ENCODE peak calls at places on chromosomes 1 and 21, in six cellular contexts. One of them, this sample, is unnamed.

GRCh38 chr21:14361958-14362357 is 21.0 kb downstream of the HSPA13 start:
- DNase-seq in colonic mucosa: no peak
- DNase-seq in IMR-90: no peak
- DNase-seq in heart right ventricle: no peak
- DNase-seq in HepG2: no peak
- DNase-seq in psoas muscle: no peak
- DNase-seq in this sample: no peak

GRCh38 chr1:207798847-207799246 is 47.0 kb downstream of the CD46 start:
- DNase-seq in colonic mucosa: no peak
- DNase-seq in IMR-90: peak
- DNase-seq in heart right ventricle: no peak
- DNase-seq in HepG2: no peak
- DNase-seq in psoas muscle: no peak
- DNase-seq in this sample: no peak

GRCh38 chr1:3170566-3171453 is 101.8 kb downstream of the PRDM16 start:
- DNase-seq in colonic mucosa: peak
- DNase-seq in IMR-90: no peak
- DNase-seq in heart right ventricle: peak
- DNase-seq in HepG2: peak
- DNase-seq in psoas muscle: peak
- DNase-seq in this sample: peak

GRCh38 chr1:53325326-53326087 is 2.4 kb downstream of the LRP8 start:
- DNase-seq in colonic mucosa: no peak
- DNase-seq in IMR-90: no peak
- DNase-seq in heart right ventricle: no peak
- DNase-seq in HepG2: no peak
- DNase-seq in psoas muscle: no peak
- DNase-seq in this sample: no peak

GRCh38 chr1:65423884-65424655 is 3.6 kb downstream of the LEPR start:
- DNase-seq in colonic mucosa: no peak
- DNase-seq in IMR-90: peak
- DNase-seq in heart right ventricle: no peak
- DNase-seq in HepG2: no peak
- DNase-seq in psoas muscle: no peak
- DNase-seq in this sample: no peak

GRCh38 chr1:45535988-45536766 is 14.4 kb upstream of the AKR1A1 start:
- DNase-seq in colonic mucosa: no peak
- DNase-seq in IMR-90: no peak
- DNase-seq in heart right ventricle: no peak
- DNase-seq in HepG2: no peak
- DNase-seq in psoas muscle: no peak
- DNase-seq in this sample: no peak

GRCh38 chr21:45769896-45770295 is 126.4 kb downstream of the PCBP3 start:
- DNase-seq in colonic mucosa: no peak
- DNase-seq in IMR-90: no peak
- DNase-seq in heart right ventricle: no peak
- DNase-seq in HepG2: no peak
- DNase-seq in psoas muscle: no peak
- DNase-seq in this sample: no peak

GRCh38 chr1:225482489-225482950 is 54.7 kb upstream of the LBR start:
- DNase-seq in colonic mucosa: no peak
- DNase-seq in IMR-90: peak
- DNase-seq in heart right ventricle: no peak
- DNase-seq in HepG2: no peak
- DNase-seq in psoas muscle: no peak
- DNase-seq in this sample: no peak

GRCh38 chr1:50426108-50426700 is 3.0 kb upstream of the DMRTA2 start:
- DNase-seq in colonic mucosa: no peak
- DNase-seq in IMR-90: no peak
- DNase-seq in heart right ventricle: no peak
- DNase-seq in HepG2: no peak
- DNase-seq in psoas muscle: no peak
- DNase-seq in this sample: no peak

GRCh38 chr1:214707306-214708087 is 104.5 kb downstream of the CENPF start:
- DNase-seq in colonic mucosa: no peak
- DNase-seq in IMR-90: peak
- DNase-seq in heart right ventricle: no peak
- DNase-seq in HepG2: no peak
- DNase-seq in psoas muscle: no peak
- DNase-seq in this sample: no peak

GRCh38 chr1:218413179-218413578 is 68.0 kb downstream of the TGFB2 start:
- DNase-seq in colonic mucosa: no peak
- DNase-seq in IMR-90: no peak
- DNase-seq in heart right ventricle: no peak
- DNase-seq in HepG2: no peak
- DNase-seq in psoas muscle: no peak
- DNase-seq in this sample: no peak

GRCh38 chr1:62040450-62040849 is 154.2 kb upstream of the L1TD1 start:
- DNase-seq in colonic mucosa: no peak
- DNase-seq in IMR-90: no peak
- DNase-seq in heart right ventricle: no peak
- DNase-seq in HepG2: no peak
- DNase-seq in psoas muscle: no peak
- DNase-seq in this sample: no peak

GRCh38 chr1:37478451-37478871 is 4.1 kb downstream of the ZC3H12A start:
- DNase-seq in colonic mucosa: no peak
- DNase-seq in IMR-90: peak
- DNase-seq in heart right ventricle: no peak
- DNase-seq in HepG2: no peak
- DNase-seq in psoas muscle: peak
- DNase-seq in this sample: no peak

GRCh38 chr1:173438655-173439054 is 38.5 kb upstream of the PRDX6 start:
- DNase-seq in colonic mucosa: no peak
- DNase-seq in IMR-90: no peak
- DNase-seq in heart right ventricle: no peak
- DNase-seq in HepG2: peak
- DNase-seq in psoas muscle: no peak
- DNase-seq in this sample: no peak

GRCh38 chr1:23555949-23556640 is 3.2 kb downstream of the ID3 start:
- DNase-seq in colonic mucosa: peak
- DNase-seq in IMR-90: peak
- DNase-seq in heart right ventricle: no peak
- DNase-seq in HepG2: peak
- DNase-seq in psoas muscle: peak
- DNase-seq in this sample: no peak

GRCh38 chr1:200429221-200429751 is 19.4 kb upstream of the ZNF281 start:
- DNase-seq in colonic mucosa: no peak
- DNase-seq in IMR-90: peak
- DNase-seq in heart right ventricle: no peak
- DNase-seq in HepG2: peak
- DNase-seq in psoas muscle: no peak
- DNase-seq in this sample: no peak

GRCh38 chr1:166174108-166174507 is 7.3 kb upstream of the FAM78B start:
- DNase-seq in colonic mucosa: no peak
- DNase-seq in IMR-90: no peak
- DNase-seq in heart right ventricle: peak
- DNase-seq in HepG2: no peak
- DNase-seq in psoas muscle: no peak
- DNase-seq in this sample: no peak

GRCh38 chr1:107535091-107535490 is 394.3 kb downstream of the NTNG1 start:
- DNase-seq in colonic mucosa: peak
- DNase-seq in IMR-90: no peak
- DNase-seq in heart right ventricle: no peak
- DNase-seq in HepG2: no peak
- DNase-seq in psoas muscle: no peak
- DNase-seq in this sample: no peak

GRCh38 chr1:231899046-231899445 is 272.5 kb downstream of the DISC1 start:
- DNase-seq in colonic mucosa: no peak
- DNase-seq in IMR-90: no peak
- DNase-seq in heart right ventricle: no peak
- DNase-seq in HepG2: no peak
- DNase-seq in psoas muscle: no peak
- DNase-seq in this sample: no peak

GRCh38 chr1:246110343-246111219 is 396.5 kb downstream of the SMYD3 start:
- DNase-seq in colonic mucosa: no peak
- DNase-seq in IMR-90: peak
- DNase-seq in heart right ventricle: no peak
- DNase-seq in HepG2: no peak
- DNase-seq in psoas muscle: no peak
- DNase-seq in this sample: no peak

GRCh38 chr1:14522331-14523241 is 75.9 kb upstream of the KAZN start:
- DNase-seq in colonic mucosa: no peak
- DNase-seq in IMR-90: peak
- DNase-seq in heart right ventricle: peak
- DNase-seq in HepG2: no peak
- DNase-seq in psoas muscle: peak
- DNase-seq in this sample: no peak

GRCh38 chr21:15063821-15064575 is 802 bp downstream of the NRIP1 start:
- DNase-seq in colonic mucosa: peak
- DNase-seq in IMR-90: no peak
- DNase-seq in heart right ventricle: peak
- DNase-seq in HepG2: no peak
- DNase-seq in psoas muscle: peak
- DNase-seq in this sample: peak

DNA sequence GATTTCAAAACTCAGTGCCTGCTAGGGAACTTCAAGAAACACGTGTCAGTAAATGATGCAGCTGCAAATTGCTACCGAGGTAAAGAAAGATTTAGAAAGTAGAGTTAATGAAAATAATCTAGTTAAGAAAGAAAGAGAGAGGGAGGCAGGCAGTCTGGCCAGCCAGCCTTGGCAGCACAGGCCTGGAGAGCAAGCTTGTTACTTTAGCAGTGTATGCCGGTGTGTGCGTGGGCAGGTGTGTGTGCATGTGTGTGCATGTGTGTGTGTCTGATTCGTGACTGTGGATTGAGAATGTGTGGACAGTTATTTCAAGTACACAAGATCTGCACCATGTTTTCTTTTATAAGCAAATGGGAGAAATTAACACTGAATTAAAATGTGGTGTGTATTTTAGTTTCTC is 211.6 kb downstream of the DSCAM start:
- DNase-seq in colonic mucosa: no peak
- DNase-seq in IMR-90: no peak
- DNase-seq in heart right ventricle: no peak
- DNase-seq in HepG2: no peak
- DNase-seq in psoas muscle: no peak
- DNase-seq in this sample: no peak
- H3K4me3 ChIP-seq in colonic mucosa: no peak
- H3K4me3 ChIP-seq in IMR-90: no peak
- H3K4me3 ChIP-seq in heart right ventricle: no peak
- H3K4me3 ChIP-seq in HepG2: no peak
- H3K4me3 ChIP-seq in psoas muscle: no peak
- H3K4me3 ChIP-seq in this sample: no peak

GRCh38 chr1:182713492-182713891 is 29.1 kb upstream of the RGS8 start:
- DNase-seq in colonic mucosa: no peak
- DNase-seq in IMR-90: no peak
- DNase-seq in heart right ventricle: no peak
- DNase-seq in HepG2: no peak
- DNase-seq in psoas muscle: no peak
- DNase-seq in this sample: no peak
- H3K27ac ChIP-seq in colonic mucosa: no peak
- H3K27ac ChIP-seq in IMR-90: no peak
- H3K27ac ChIP-seq in heart right ventricle: no peak
- H3K27ac ChIP-seq in HepG2: no peak
- H3K27ac ChIP-seq in psoas muscle: no peak
- H3K27ac ChIP-seq in this sample: no peak

GRCh38 chr1:10508511-10508951 is 33.8 kb downstream of the PEX14 start:
- DNase-seq in colonic mucosa: no peak
- DNase-seq in IMR-90: peak
- DNase-seq in heart right ventricle: no peak
- DNase-seq in HepG2: no peak
- DNase-seq in psoas muscle: no peak
- DNase-seq in this sample: no peak

GRCh38 chr1:10510520-10511493 is 36.1 kb downstream of the PEX14 start:
- DNase-seq in colonic mucosa: peak
- DNase-seq in IMR-90: peak
- DNase-seq in heart right ventricle: no peak
- DNase-seq in HepG2: no peak
- DNase-seq in psoas muscle: peak
- DNase-seq in this sample: no peak

GRCh38 chr1:10507111-10507879 is 32.5 kb downstream of the PEX14 start:
- DNase-seq in colonic mucosa: peak
- DNase-seq in IMR-90: peak
- DNase-seq in heart right ventricle: peak
- DNase-seq in HepG2: peak
- DNase-seq in psoas muscle: peak
- DNase-seq in this sample: no peak

GRCh38 chr1:10511494-10511885 is 36.7 kb downstream of the PEX14 start:
- DNase-seq in colonic mucosa: no peak
- DNase-seq in IMR-90: no peak
- DNase-seq in heart right ventricle: no peak
- DNase-seq in HepG2: no peak
- DNase-seq in psoas muscle: no peak
- DNase-seq in this sample: no peak

DNA sequence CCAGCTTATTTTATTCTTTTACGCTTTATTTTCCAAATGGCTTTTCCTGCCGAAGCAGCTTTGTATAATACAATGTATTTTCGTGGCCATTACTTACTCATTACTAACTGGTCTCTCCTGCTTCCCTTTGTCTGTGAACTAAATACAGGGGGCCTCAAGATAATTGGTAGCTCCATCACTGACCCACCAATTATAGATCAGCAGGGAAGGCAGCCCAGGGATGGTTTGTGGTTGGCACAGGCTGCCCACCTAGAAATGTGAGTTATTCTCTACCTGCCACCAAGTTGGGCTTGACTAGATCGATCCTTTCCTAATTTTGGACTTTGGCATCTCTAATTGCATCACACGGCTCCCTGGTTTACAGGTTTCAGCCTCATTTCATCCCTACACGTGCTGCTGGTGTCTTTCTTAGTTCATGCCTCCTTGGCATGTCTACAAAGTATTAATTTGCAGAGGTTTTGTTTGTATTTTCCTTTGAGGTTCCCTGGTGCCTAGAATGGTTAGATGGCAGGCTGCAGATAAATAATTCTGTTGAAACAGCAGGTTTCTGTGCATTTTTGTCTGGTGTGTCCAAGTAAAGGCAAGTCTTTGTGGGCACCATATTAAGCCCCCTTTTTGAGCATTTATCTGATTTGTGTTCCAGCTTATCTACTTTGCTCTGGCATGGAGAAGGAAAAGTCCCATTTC is 35.2 kb downstream of the PEX14 start:
- DNase-seq in colonic mucosa: no peak
- DNase-seq in IMR-90: no peak
- DNase-seq in heart right ventricle: no peak
- DNase-seq in HepG2: no peak
- DNase-seq in psoas muscle: no peak
- DNase-seq in this sample: no peak
- H3K4me3 ChIP-seq in colonic mucosa: no peak
- H3K4me3 ChIP-seq in IMR-90: no peak
- H3K4me3 ChIP-seq in heart right ventricle: no peak
- H3K4me3 ChIP-seq in HepG2: no peak
- H3K4me3 ChIP-seq in psoas muscle: no peak
- H3K4me3 ChIP-seq in this sample: no peak

DNA sequence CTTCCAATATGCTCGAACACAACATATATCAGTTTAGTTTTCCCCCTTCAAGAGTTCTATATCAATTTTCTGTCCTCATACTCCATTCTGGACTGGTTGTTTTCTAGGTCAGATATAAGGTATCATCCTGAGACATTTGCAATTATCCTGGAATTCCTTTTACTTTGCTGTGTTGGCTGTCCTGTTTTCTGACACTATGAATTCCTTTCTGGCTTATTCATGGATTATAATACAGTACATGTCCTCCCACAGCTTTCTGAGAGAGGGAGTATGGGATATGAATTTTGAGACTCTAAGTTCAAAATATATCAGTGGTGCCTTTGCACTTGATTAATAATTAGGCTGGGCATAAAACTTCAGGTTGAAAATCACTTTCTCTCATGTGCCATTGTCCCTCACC is 11.9 kb downstream of the PHTF1 start:
- DNase-seq in colonic mucosa: no peak
- DNase-seq in IMR-90: peak
- DNase-seq in heart right ventricle: no peak
- DNase-seq in HepG2: no peak
- DNase-seq in psoas muscle: no peak
- DNase-seq in this sample: no peak
- H3K27ac ChIP-seq in colonic mucosa: no peak
- H3K27ac ChIP-seq in IMR-90: no peak
- H3K27ac ChIP-seq in heart right ventricle: no peak
- H3K27ac ChIP-seq in HepG2: no peak
- H3K27ac ChIP-seq in psoas muscle: no peak
- H3K27ac ChIP-seq in this sample: no peak

This sample was measured in ascending aorta.